ENCODE peak calls at places on chromosomes 11 and 22, in four cellular contexts. K, R, E and V are unnamed samples.

GRCh38 chr22:25853078-25853477 is 111.1 kb downstream of the MYO18B start:
- DNase-seq in R (no peak), K (no peak), E (no peak), V (no peak)

GRCh38 chr11:13260196-13260962 is 17.2 kb upstream of the BMAL1 start:
- DNase-seq in K (no peak), R (no peak), E (no peak), V (no peak)

GRCh38 chr11:14213006-14213405 is 146.0 kb downstream of the RRAS2 start:
- DNase-seq in K (no peak), E (no peak), R (no peak), V (no peak)

GRCh38 chr22:45105281-45105700 is 58.4 kb upstream of the NUP50 start:
- DNase-seq in R (no peak), E (peak), K (no peak), V (no peak)

GRCh38 chr11:76604652-76605241 is 65.8 kb downstream of the LRRC32 start:
- DNase-seq in K (no peak), E (peak), R (no peak), V (no peak)

GRCh38 chr22:27937453-27937852 is 18.4 kb upstream of the PITPNB start:
- DNase-seq in R (no peak), E (peak), K (no peak), V (no peak)

GRCh38 chr11:62427630-62428233 is 8.9 kb downstream of the SCGB1A1 start:
- DNase-seq in E (peak), R (no peak), K (no peak), V (no peak)

GRCh38 chr11:122241561-122241960 is 125.5 kb upstream of the BLID start:
- DNase-seq in E (no peak), R (no peak), K (no peak), V (no peak)

GRCh38 chr11:88305430-88305829 is 32.1 kb downstream of the CTSC start:
- DNase-seq in K (no peak), R (no peak), E (no peak), V (no peak)

DNA sequence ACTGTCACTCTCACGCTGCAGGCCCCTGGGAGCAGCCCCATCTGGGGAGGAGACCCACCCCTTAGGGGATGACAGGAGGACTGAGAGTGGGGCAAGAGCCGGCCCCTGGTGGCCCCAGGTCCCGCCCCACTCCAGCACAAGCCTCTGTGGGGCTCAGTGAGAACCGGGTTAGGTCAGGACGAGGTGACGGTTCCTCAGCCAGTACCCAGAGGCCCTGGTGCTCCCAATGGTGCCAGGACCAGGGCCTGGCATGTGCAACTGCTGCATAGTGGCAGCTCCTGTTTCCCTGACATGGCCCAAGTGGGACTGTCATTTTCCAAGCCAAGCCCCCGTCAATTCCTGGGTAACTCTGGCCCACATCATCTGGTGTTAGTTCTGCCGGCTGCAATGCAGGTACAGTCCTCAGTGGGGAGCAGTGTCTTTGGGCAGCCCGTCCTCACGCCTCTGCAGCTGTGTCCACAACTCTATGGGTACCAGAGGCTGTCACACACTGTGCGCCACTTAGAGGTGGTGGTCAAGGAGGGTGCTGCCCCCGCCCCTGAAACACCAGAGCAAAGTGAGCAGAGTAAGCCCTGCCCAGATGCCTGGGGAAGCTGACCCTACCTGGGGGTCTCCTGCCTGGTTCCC is 15.9 kb downstream of the CHID1 start:
- DNase-seq in E (no peak), R (no peak), K (no peak), V (no peak)
- TF ChIP-seq CTCF in E (no peak), R (no peak), K (no peak), V (no peak)

GRCh38 chr11:12086271-12087074 is 23.9 kb upstream of the MICAL2 start:
- DNase-seq in R (no peak), K (peak), E (peak), V (no peak)

GRCh38 chr11:12088531-12088930 is 21.9 kb upstream of the MICAL2 start:
- DNase-seq in E (no peak), R (no peak), K (no peak), V (no peak)

GRCh38 chr11:12088047-12088481 is 22.3 kb upstream of the MICAL2 start:
- DNase-seq in K (no peak), E (peak), R (no peak), V (no peak)

GRCh38 chr11:12085371-12086251 is 24.8 kb upstream of the MICAL2 start:
- DNase-seq in E (no peak), K (no peak), R (no peak), V (no peak)

GRCh38 chr11:12087075-12087775 is 23.2 kb upstream of the MICAL2 start:
- DNase-seq in K (peak), R (no peak), E (peak), V (no peak)
- TF ChIP-seq CTCF in K (peak), R (no peak), E (no peak), V (no peak)

DNA sequence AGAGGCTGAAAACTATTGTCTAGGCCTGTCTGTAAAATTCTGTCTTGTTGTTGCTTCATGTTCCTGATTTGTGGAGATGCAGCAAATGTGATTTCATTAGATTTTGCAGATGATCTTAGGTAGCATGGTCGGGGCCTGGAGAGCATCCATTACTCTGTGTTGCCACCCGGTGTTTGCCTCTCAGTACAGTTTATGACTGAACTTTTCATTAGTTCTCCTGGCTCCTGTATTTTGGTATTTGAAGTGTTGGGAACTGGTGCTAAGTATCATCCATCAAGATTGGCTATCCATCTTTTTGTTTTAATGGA is 7.7 kb downstream of the YWHAH start:
- DNase-seq in K (no peak), E (peak), R (no peak), V (no peak)
- TF ChIP-seq CTCF in K (peak), E (peak), R (no peak), V (no peak)

DNA sequence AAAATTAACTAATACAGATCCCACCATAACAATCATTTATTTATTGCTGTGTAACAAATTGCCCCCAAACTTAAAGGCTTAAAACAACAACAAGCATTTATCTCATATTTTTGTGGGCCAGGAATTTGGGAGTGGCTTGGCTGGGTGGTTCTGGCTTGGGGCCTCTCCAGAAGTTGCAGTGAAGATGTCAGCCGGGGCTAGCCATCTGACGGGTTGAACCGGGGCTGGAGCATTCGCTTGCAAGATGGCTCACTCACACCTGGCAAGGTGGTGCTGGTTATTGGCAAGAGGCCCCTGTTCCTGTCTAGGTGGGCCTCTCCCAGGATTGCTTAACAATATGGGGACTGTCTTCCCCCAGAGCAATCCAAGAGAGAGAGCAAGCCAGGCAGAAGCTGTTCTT is 29.4 kb downstream of the ACO2 start:
- DNase-seq in E (peak), R (no peak), K (no peak), V (no peak)
- TF ChIP-seq CTCF in E (no peak), R (no peak), K (no peak), V (no peak)

GRCh38 chr11:124798991-124799383 is 1.2 kb downstream of the MSANTD2 start:
- DNase-seq in E (peak), R (peak), K (no peak), V (peak)

GRCh38 chr11:124799384-124800225 is 601 bp downstream of the MSANTD2 start:
- DNase-seq in E (peak), R (peak), K (no peak), V (peak)

GRCh38 chr11:124801636-124802312 is 1.6 kb upstream of the MSANTD2 start:
- DNase-seq in E (peak), K (no peak), R (no peak), V (no peak)

GRCh38 chr11:124801014-124801413 is 808 bp upstream of the MSANTD2 start:
- DNase-seq in R (no peak), E (peak), K (no peak), V (no peak)

DNA sequence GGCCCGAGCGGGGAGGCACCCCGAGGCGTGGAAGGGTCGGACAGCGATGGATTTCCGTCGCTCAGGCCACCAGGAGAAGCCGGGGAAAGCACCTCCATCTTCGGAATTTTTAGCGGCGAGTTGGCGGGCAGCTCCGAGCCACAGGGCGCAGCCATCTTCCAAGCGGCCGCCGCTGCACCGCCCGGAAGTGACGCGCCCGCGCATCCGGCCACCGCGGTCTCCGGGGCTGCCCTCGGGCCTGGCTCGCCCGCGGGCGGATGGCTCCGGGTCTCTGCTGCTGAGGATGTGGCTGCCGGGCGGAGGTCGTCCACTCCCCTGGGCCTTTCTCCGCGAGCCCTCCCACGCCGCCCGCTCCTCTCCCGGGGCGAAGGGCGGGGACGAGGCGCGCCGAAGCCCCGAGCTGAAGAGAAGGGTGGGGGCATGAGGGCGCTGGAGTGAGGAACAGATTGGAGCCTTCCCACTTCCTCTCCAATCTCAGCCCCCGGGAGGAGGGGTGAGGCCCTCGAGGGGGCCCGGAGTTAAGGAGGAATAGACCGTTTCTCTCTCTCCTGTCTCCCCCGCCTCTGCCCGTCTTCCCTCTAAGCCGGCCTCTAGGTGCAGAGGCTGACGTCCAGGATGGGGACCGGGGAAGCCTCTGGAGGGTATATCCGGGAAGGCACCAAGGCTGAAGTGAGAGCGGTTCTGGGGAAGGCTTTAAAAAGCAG is at the start of gene MSANTD2:
- DNase-seq in E (peak), R (peak), K (peak), V (peak)
- TF ChIP-seq CTCF in E (no peak), R (no peak), K (no peak), V (no peak)

DNA sequence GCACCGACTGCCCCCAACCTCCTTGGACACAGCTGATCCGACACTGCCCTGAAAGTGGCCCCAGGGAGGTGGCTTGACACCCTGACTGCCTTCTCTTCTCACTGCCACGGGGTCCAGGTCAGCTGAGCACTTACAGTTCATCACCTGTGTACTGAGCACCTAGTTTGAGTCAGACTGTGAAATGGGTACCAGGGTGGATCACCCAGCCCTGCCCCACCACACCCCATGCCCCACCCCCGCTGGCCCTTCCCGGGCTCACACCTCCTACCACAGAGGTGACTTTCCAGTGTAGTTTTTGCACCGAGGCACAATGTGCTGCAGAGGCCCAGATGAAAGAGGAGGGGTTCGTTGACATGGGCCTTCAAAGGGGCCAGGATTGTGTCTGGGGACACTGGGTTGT is 59.5 kb downstream of the PRDM11 start:
- DNase-seq in K (no peak), E (no peak), R (no peak), V (no peak)
- TF ChIP-seq CTCF in K (no peak), E (no peak), R (no peak), V (no peak)

GRCh38 chr11:597166-597725 is 18.5 kb downstream of the IRF7 start:
- DNase-seq in K (no peak), E (no peak), R (peak), V (no peak)
- TF ChIP-seq CTCF in K (peak), E (no peak), R (peak), V (no peak)

GRCh38 chr11:60197442-60197841 is 14.6 kb upstream of the MS4A6A start:
- DNase-seq in K (no peak), E (no peak), R (no peak), V (no peak)
- TF ChIP-seq CTCF in K (no peak), E (no peak), R (no peak), V (no peak)